ENCODE peak calls at places on chromosome 1, in six cellular contexts. One of them, this sample, is unnamed.

GRCh38 chr1:179194068-179194537 is 35.4 kb downstream of the ABL2 start:
- DNase-seq in epithelial cell of esophagus: no peak
- DNase-seq in OCI-LY7: no peak
- DNase-seq in DND-41: no peak
- DNase-seq in progenitor cell of endocrine pancreas: no peak
- DNase-seq in cardiac fibroblast: no peak
- DNase-seq in this sample: no peak

GRCh38 chr1:155499953-155500621 is 62.5 kb downstream of the ASH1L start:
- DNase-seq in epithelial cell of esophagus: peak; percentile 17
- DNase-seq in OCI-LY7: peak; percentile 61
- DNase-seq in DND-41: no peak
- DNase-seq in progenitor cell of endocrine pancreas: no peak
- DNase-seq in cardiac fibroblast: no peak
- DNase-seq in this sample: no peak

GRCh38 chr1:221839794-221840395 is 98.0 kb upstream of the DUSP10 start:
- DNase-seq in epithelial cell of esophagus: peak; percentile 100
- DNase-seq in OCI-LY7: no peak
- DNase-seq in DND-41: no peak
- DNase-seq in progenitor cell of endocrine pancreas: no peak
- DNase-seq in cardiac fibroblast: peak; percentile 96
- DNase-seq in this sample: peak; percentile 83

GRCh38 chr1:26289158-26290059 is 9.5 kb downstream of the SH3BGRL3 start:
- DNase-seq in epithelial cell of esophagus: no peak
- DNase-seq in OCI-LY7: peak; percentile 98
- DNase-seq in DND-41: peak; percentile 67
- DNase-seq in progenitor cell of endocrine pancreas: no peak
- DNase-seq in cardiac fibroblast: no peak
- DNase-seq in this sample: peak; percentile 54

GRCh38 chr1:67124455-67124854 is 10.3 kb downstream of the C1orf141 start:
- DNase-seq in epithelial cell of esophagus: no peak
- DNase-seq in OCI-LY7: no peak
- DNase-seq in DND-41: no peak
- DNase-seq in progenitor cell of endocrine pancreas: no peak
- DNase-seq in cardiac fibroblast: no peak
- DNase-seq in this sample: no peak

GRCh38 chr1:212219679-212220463 is 65.3 kb upstream of the PPP2R5A start:
- DNase-seq in epithelial cell of esophagus: no peak
- DNase-seq in OCI-LY7: no peak
- DNase-seq in DND-41: no peak
- DNase-seq in progenitor cell of endocrine pancreas: no peak
- DNase-seq in cardiac fibroblast: no peak
- DNase-seq in this sample: no peak

GRCh38 chr1:151514366-151514765 is 3.2 kb downstream of the CGN start:
- DNase-seq in epithelial cell of esophagus: peak; percentile 36
- DNase-seq in OCI-LY7: no peak
- DNase-seq in DND-41: no peak
- DNase-seq in progenitor cell of endocrine pancreas: no peak
- DNase-seq in cardiac fibroblast: no peak
- DNase-seq in this sample: no peak

GRCh38 chr1:229106526-229107105 is 164.3 kb upstream of the RAB4A start:
- DNase-seq in epithelial cell of esophagus: no peak
- DNase-seq in OCI-LY7: no peak
- DNase-seq in DND-41: no peak
- DNase-seq in progenitor cell of endocrine pancreas: no peak
- DNase-seq in cardiac fibroblast: no peak
- DNase-seq in this sample: no peak

GRCh38 chr1:110555807-110556470 is 37.0 kb upstream of the KCNA10 start:
- DNase-seq in epithelial cell of esophagus: no peak
- DNase-seq in OCI-LY7: no peak
- DNase-seq in DND-41: no peak
- DNase-seq in progenitor cell of endocrine pancreas: no peak
- DNase-seq in cardiac fibroblast: no peak
- DNase-seq in this sample: no peak

GRCh38 chr1:230698130-230698529 is 15.8 kb downstream of the AGT start:
- DNase-seq in epithelial cell of esophagus: peak; percentile 30
- DNase-seq in OCI-LY7: no peak
- DNase-seq in DND-41: no peak
- DNase-seq in progenitor cell of endocrine pancreas: no peak
- DNase-seq in cardiac fibroblast: no peak
- DNase-seq in this sample: no peak

GRCh38 chr1:156766288-156767100 is 841 bp upstream of the PRCC start:
- DNase-seq in epithelial cell of esophagus: peak; percentile 9
- DNase-seq in OCI-LY7: no peak
- DNase-seq in DND-41: no peak
- DNase-seq in progenitor cell of endocrine pancreas: no peak
- DNase-seq in cardiac fibroblast: peak; percentile 19
- DNase-seq in this sample: no peak

DNA sequence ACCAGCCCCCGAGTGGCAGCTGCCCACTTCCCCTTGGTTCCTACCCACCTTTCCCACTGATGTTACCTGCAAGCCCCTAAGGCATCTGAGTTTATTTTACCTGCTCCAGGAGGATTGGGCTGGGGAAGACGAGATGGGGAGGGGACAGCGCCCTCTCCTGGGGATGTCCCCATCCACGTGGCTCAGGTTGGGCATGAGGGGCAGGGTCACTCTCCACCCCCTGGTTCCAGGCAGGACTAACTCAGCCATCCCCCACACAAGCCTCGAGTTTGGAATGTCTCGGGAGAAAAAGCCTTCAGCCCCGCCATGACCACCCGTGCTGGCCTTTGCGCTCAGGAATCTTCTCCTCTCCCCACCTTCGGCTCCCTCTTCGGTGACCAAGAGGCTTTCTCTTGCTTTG is 90.0 kb downstream of the ARHGEF10L start:
- DNase-seq in epithelial cell of esophagus: no peak
- DNase-seq in OCI-LY7: no peak
- DNase-seq in DND-41: no peak
- DNase-seq in progenitor cell of endocrine pancreas: no peak
- DNase-seq in cardiac fibroblast: no peak
- DNase-seq in this sample: no peak
- TF ChIP-seq CTCF in epithelial cell of esophagus: peak; percentile 16
- TF ChIP-seq CTCF in OCI-LY7: peak; percentile 62
- TF ChIP-seq CTCF in DND-41: peak; percentile 47
- TF ChIP-seq CTCF in progenitor cell of endocrine pancreas: peak; percentile 38
- TF ChIP-seq CTCF in cardiac fibroblast: no peak
- TF ChIP-seq CTCF in this sample: no peak

DNA sequence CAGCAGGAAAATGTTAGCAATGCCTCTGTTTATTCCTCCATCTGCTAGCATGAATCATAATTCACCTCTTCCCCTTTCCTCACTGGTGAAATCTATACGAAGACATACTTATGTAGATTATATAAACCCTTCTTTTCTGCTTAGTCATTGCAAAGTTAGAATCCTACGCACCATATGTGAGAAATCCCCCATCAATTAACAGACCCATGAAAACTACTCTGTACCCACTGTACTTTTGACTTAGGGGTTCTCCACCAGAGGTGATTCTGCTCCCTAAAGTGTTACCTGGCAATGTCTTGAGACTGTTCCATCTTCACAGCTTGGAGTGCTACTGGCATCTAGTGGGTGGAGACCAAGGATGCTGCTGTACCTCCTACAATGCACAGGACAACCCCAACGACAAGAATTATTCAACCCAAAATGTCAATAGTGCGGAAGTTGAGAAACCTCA is 49.6 kb upstream of the KCTD3 start:
- DNase-seq in epithelial cell of esophagus: peak; percentile 40
- DNase-seq in OCI-LY7: no peak
- DNase-seq in DND-41: no peak
- DNase-seq in progenitor cell of endocrine pancreas: no peak
- DNase-seq in cardiac fibroblast: peak; percentile 39
- DNase-seq in this sample: no peak
- TF ChIP-seq CTCF in epithelial cell of esophagus: peak; percentile 42
- TF ChIP-seq CTCF in OCI-LY7: no peak
- TF ChIP-seq CTCF in DND-41: no peak
- TF ChIP-seq CTCF in progenitor cell of endocrine pancreas: peak; percentile 26
- TF ChIP-seq CTCF in cardiac fibroblast: peak; percentile 5
- TF ChIP-seq CTCF in this sample: no peak

GRCh38 chr1:3349161-3349967 is 105.1 kb upstream of the ARHGEF16 start:
- DNase-seq in epithelial cell of esophagus: no peak
- DNase-seq in OCI-LY7: no peak
- DNase-seq in DND-41: no peak
- DNase-seq in progenitor cell of endocrine pancreas: no peak
- DNase-seq in cardiac fibroblast: no peak
- DNase-seq in this sample: no peak
- TF ChIP-seq CTCF in epithelial cell of esophagus: no peak
- TF ChIP-seq CTCF in OCI-LY7: no peak
- TF ChIP-seq CTCF in DND-41: no peak
- TF ChIP-seq CTCF in progenitor cell of endocrine pancreas: peak; percentile 48
- TF ChIP-seq CTCF in cardiac fibroblast: no peak
- TF ChIP-seq CTCF in this sample: no peak

DNA sequence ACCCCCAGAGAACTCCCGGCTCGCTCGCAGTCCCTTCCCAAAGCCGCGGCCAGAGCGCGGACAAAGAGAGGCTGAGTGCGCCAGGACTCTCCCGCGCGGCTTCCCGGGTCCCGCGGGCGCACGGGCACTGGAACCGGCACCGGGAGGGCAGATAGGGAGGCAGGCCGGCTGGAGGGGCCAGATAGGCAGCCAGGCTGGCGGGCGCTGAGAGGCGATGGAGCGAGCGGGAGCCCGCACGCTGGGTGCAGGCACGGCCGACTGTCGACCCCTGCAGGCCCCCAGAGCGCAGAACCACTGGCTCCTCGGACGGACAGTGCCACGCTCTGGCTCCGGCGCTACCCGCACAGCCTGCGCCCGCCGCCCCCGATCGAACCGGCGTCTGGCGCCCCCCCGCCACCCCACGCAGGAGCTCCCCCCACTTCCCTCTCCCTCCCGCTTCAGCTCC is 634 bp downstream of the SLC6A9 start:
- DNase-seq in epithelial cell of esophagus: peak; percentile 53
- DNase-seq in OCI-LY7: peak; percentile 78
- DNase-seq in DND-41: peak; percentile 49
- DNase-seq in progenitor cell of endocrine pancreas: peak; percentile 62
- DNase-seq in cardiac fibroblast: peak; percentile 47
- DNase-seq in this sample: no peak
- TF ChIP-seq CTCF in epithelial cell of esophagus: no peak
- TF ChIP-seq CTCF in OCI-LY7: peak; percentile 57
- TF ChIP-seq CTCF in DND-41: peak; percentile 42
- TF ChIP-seq CTCF in progenitor cell of endocrine pancreas: peak; percentile 55
- TF ChIP-seq CTCF in cardiac fibroblast: no peak
- TF ChIP-seq CTCF in this sample: no peak

GRCh38 chr1:12539705-12540579 is 78.1 kb downstream of the DHRS3 start:
- DNase-seq in epithelial cell of esophagus: peak; percentile 15
- DNase-seq in OCI-LY7: no peak
- DNase-seq in DND-41: no peak
- DNase-seq in progenitor cell of endocrine pancreas: peak; percentile 49
- DNase-seq in cardiac fibroblast: peak; percentile 86
- DNase-seq in this sample: no peak
- TF ChIP-seq CTCF in epithelial cell of esophagus: no peak
- TF ChIP-seq CTCF in OCI-LY7: no peak
- TF ChIP-seq CTCF in DND-41: no peak
- TF ChIP-seq CTCF in progenitor cell of endocrine pancreas: no peak
- TF ChIP-seq CTCF in cardiac fibroblast: no peak
- TF ChIP-seq CTCF in this sample: no peak

GRCh38 chr1:41005876-41006275 is 15.6 kb downstream of the SLFNL1 start:
- DNase-seq in epithelial cell of esophagus: no peak
- DNase-seq in OCI-LY7: no peak
- DNase-seq in DND-41: no peak
- DNase-seq in progenitor cell of endocrine pancreas: no peak
- DNase-seq in cardiac fibroblast: no peak
- DNase-seq in this sample: no peak

GRCh38 chr1:41006942-41007865 is 14.3 kb downstream of the SLFNL1 start:
- DNase-seq in epithelial cell of esophagus: peak; percentile 99
- DNase-seq in OCI-LY7: no peak
- DNase-seq in DND-41: no peak
- DNase-seq in progenitor cell of endocrine pancreas: no peak
- DNase-seq in cardiac fibroblast: peak; percentile 42
- DNase-seq in this sample: no peak

GRCh38 chr1:41003127-41003639 is 18.3 kb downstream of the SLFNL1 start:
- DNase-seq in epithelial cell of esophagus: no peak
- DNase-seq in OCI-LY7: no peak
- DNase-seq in DND-41: no peak
- DNase-seq in progenitor cell of endocrine pancreas: no peak
- DNase-seq in cardiac fibroblast: no peak
- DNase-seq in this sample: no peak

GRCh38 chr1:40998668-40999067 is 19.2 kb downstream of the CTPS1 start:
- DNase-seq in epithelial cell of esophagus: no peak
- DNase-seq in OCI-LY7: no peak
- DNase-seq in DND-41: no peak
- DNase-seq in progenitor cell of endocrine pancreas: no peak
- DNase-seq in cardiac fibroblast: no peak
- DNase-seq in this sample: no peak

DNA sequence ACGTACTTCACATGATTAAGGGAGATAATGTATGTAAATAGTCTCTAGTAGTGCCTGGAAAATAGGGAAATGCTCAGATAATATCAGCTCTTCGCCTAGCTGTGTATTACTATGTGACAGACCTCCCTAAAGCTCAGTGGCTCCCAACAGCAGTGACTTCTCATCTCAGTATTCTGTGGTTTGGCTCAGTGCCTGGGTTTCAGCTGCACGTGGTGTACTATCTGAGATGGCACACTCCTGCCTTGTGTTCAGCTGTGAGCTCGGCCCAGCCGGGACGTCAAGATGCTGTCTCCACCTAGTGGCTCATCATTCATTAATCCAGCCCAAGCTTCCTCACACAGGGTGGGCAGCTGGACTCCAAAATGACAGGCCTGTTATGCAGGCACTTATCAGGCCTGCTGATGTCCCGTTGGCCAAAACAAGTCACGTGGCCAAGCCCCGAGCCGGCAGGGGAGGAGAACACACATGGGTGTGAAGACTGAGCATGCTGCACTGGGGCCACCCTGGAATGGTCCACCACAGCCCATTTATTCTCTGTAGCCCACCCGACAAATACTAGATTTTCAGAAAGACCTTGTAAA is 17.8 kb downstream of the SLFNL1 start:
- DNase-seq in epithelial cell of esophagus: peak; percentile 99
- DNase-seq in OCI-LY7: peak; percentile 48
- DNase-seq in DND-41: peak; percentile 94
- DNase-seq in progenitor cell of endocrine pancreas: no peak
- DNase-seq in cardiac fibroblast: peak; percentile 99
- DNase-seq in this sample: peak; percentile 75
- TF ChIP-seq CTCF in epithelial cell of esophagus: peak; percentile 62
- TF ChIP-seq CTCF in OCI-LY7: peak; percentile 60
- TF ChIP-seq CTCF in DND-41: peak; percentile 84
- TF ChIP-seq CTCF in progenitor cell of endocrine pancreas: no peak
- TF ChIP-seq CTCF in cardiac fibroblast: peak; percentile 57
- TF ChIP-seq CTCF in this sample: peak; percentile 33

This sample was measured in CD8-positive, alpha-beta T cell.